ENCODE peak calls at places on chromosome 11, in eight cellular contexts. A is body of pancreas, X is psoas muscle, T is dorsolateral prefrontal cortex, Y is B cell, N is fibroblast of mammary gland, U is osteocyte, L is HFFc6. K is an unnamed sample.
A peak's percentile ranks its signal among the peaks of the same experiment; 100 is the strongest.

GRCh38 chr11:28713850-28714249 is 605.7 kb downstream of the METTL15 start:
- DNase-seq in A (no peak), X (no peak), T (no peak), Y (no peak), N (no peak), U (no peak), L (no peak), K (no peak)

GRCh38 chr11:9905562-9905961 is 241.7 kb downstream of the SWAP70 start:
- DNase-seq in A (no peak), X (no peak), T (no peak), Y (no peak), N (peak; percentile 43), U (no peak), L (peak; percentile 42), K (no peak)

GRCh38 chr11:19970944-19971343 is 189.3 kb downstream of the DBX1 start:
- DNase-seq in A (no peak), X (no peak), T (no peak), Y (no peak), N (no peak), U (no peak), L (no peak), K (no peak)

GRCh38 chr11:122556605-122557004 is 98.9 kb upstream of the UBASH3B start:
- DNase-seq in A (peak; percentile 16), X (peak; percentile 52), T (no peak), Y (no peak), N (no peak), U (no peak), L (no peak), K (no peak)

GRCh38 chr11:86571273-86571948 is 101.0 kb downstream of the ME3 start:
- DNase-seq in A (no peak), X (no peak), T (no peak), Y (no peak), N (no peak), U (no peak), L (no peak), K (no peak)

GRCh38 chr11:64900774-64901173 is 16.2 kb downstream of the ATG2A start:
- DNase-seq in A (no peak), X (no peak), T (no peak), Y (peak; percentile 19), N (no peak), U (no peak), L (no peak), K (no peak)

GRCh38 chr11:74989269-74989655 is 529 bp downstream of the NEU3 start:
- DNase-seq in A (no peak), X (no peak), T (no peak), Y (peak; percentile 28), N (no peak), U (no peak), L (no peak), K (no peak)

GRCh38 chr11:66462010-66462409 is 4.7 kb upstream of the PELI3 start:
- DNase-seq in A (no peak), X (no peak), T (no peak), Y (no peak), N (no peak), U (no peak), L (no peak), K (no peak)

GRCh38 chr11:126282742-126283591 is at the start of gene TIRAP:
- DNase-seq in A (peak; percentile 75), X (peak; percentile 86), T (peak; percentile 32), Y (peak; percentile 80), N (peak; percentile 50), U (peak; percentile 86), L (peak; percentile 39), K (peak; percentile 73)

GRCh38 chr11:96393753-96394348 is 4.0 kb downstream of the JRKL start:
- DNase-seq in A (no peak), X (no peak), T (no peak), Y (peak; percentile 14), N (peak; percentile 66), U (no peak), L (peak; percentile 59), K (peak; percentile 35)

GRCh38 chr11:108551653-108552462 is 41.7 kb downstream of the EXPH5 start:
- DNase-seq in A (no peak), X (no peak), T (no peak), Y (no peak), N (peak; percentile 66), U (peak; percentile 30), L (no peak), K (no peak)

GRCh38 chr11:70230151-70230839 is 27.2 kb downstream of the FADD start:
- DNase-seq in A (no peak), X (no peak), T (no peak), Y (no peak), N (no peak), U (no peak), L (peak; percentile 8), K (no peak)

GRCh38 chr11:133506023-133506422 is 26.3 kb downstream of the OPCML start:
- DNase-seq in A (no peak), X (no peak), T (no peak), Y (no peak), N (no peak), U (no peak), L (no peak), K (peak; percentile 40)

GRCh38 chr11:32847511-32847910 is 17.8 kb downstream of the PRRG4 start:
- DNase-seq in A (no peak), X (no peak), T (no peak), Y (no peak), N (no peak), U (no peak), L (no peak), K (no peak)

GRCh38 chr11:107446822-107447431 is 10.7 kb downstream of the CWF19L2 start:
- DNase-seq in A (no peak), X (no peak), T (no peak), Y (no peak), N (no peak), U (no peak), L (no peak), K (no peak)

GRCh38 chr11:34331329-34331728 is 26.5 kb downstream of the ABTB2 start:
- DNase-seq in A (no peak), X (no peak), T (no peak), Y (no peak), N (peak; percentile 76), U (no peak), L (peak; percentile 82), K (no peak)

GRCh38 chr11:131356201-131356600 is 14.2 kb upstream of the NTM start:
- DNase-seq in A (no peak), X (no peak), T (no peak), Y (no peak), N (peak; percentile 67), U (no peak), L (peak; percentile 18), K (no peak)

GRCh38 chr11:107593941-107594340 is 3.0 kb downstream of the ELMOD1 start:
- DNase-seq in A (no peak), X (no peak), T (no peak), Y (no peak), N (no peak), U (no peak), L (no peak), K (no peak)

GRCh38 chr11:124867700-124868099 is 2.5 kb downstream of the ROBO3 start:
- DNase-seq in A (no peak), X (no peak), T (no peak), Y (peak; percentile 65), N (peak; percentile 33), U (no peak), L (peak; percentile 16), K (peak; percentile 71)

GRCh38 chr11:3723014-3723708 is 52.0 kb upstream of the CHRNA10 start:
- DNase-seq in A (no peak), X (no peak), T (no peak), Y (no peak), N (peak; percentile 99), U (no peak), L (peak; percentile 98), K (no peak)

GRCh38 chr11:17171916-17172315 is 35.9 kb downstream of the PIK3C2A start:
- DNase-seq in A (no peak), X (no peak), T (no peak), Y (no peak), N (peak; percentile 6), U (no peak), L (no peak), K (no peak)

DNA sequence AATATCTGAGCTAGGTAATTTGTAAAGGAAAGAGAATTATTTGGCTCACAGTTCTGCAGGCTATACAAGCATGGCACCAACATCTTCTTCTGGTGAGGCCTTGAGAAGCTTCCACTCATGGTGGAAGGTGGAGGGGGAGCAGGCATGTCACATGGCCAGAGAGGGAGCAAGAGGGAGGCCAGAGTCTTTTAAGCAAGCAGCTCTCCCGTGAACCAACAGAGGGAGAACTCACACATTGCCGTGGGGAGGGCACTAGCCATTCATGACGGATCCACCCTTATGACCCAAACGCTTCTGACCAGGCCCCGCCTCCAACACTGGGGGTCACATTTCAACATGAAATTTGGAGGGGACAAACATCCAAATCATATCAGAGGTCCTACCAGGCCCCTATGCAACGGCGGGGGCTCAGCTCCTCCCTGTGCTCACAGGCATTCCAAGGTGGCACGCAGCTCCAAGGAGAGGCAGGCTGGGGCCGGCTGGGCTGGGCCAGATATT is 4.6 kb downstream of the C11orf96 start:
- DNase-seq in A (no peak), X (no peak), T (no peak), Y (no peak), N (peak; percentile 55), U (no peak), L (peak; percentile 39), K (no peak)
- TF ChIP-seq CTCF in A (no peak), X (peak; percentile 10), T (no peak), Y (no peak), N (peak; percentile 35), U (peak; percentile 31), L (peak; percentile 63), K (no peak)

DNA sequence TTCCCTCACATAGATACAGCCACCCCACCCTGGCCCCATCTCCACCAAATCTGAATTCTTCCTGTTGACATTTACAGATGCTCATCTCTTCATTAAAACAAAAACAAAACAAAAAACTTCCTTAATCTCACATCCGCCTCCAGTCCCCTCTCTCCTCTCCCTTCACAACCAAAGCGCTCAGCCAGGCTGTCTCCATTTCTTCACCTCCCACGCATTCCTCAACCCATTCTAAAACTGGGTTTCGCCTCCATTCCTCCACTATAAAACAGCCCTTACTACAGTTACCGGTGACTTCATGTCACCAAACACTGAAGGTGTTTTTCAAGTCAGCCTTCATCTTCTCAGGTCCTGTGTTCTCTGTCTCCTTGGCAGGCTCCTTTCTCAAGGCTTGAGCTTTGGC is 9.6 kb downstream of the BACE1-AS start:
- DNase-seq in A (no peak), X (no peak), T (no peak), Y (no peak), N (peak; percentile 16), U (no peak), L (no peak), K (no peak)
- TF ChIP-seq CTCF in A (no peak), X (no peak), T (no peak), Y (no peak), N (no peak), U (no peak), L (no peak), K (no peak)

GRCh38 chr11:104343578-104343977 is 179.6 kb upstream of the PDGFD start:
- DNase-seq in A (no peak), X (no peak), T (no peak), Y (no peak), N (peak; percentile 11), U (no peak), L (no peak), K (no peak)
- TF ChIP-seq CTCF in A (no peak), X (no peak), T (peak; percentile 43), Y (peak; percentile 51), N (peak; percentile 39), U (peak; percentile 37), L (peak; percentile 60), K (no peak)

GRCh38 chr11:129308241-129308865 is 67.3 kb upstream of the BARX2 start:
- DNase-seq in A (no peak), X (no peak), T (no peak), Y (no peak), N (no peak), U (no peak), L (no peak), K (no peak)
- TF ChIP-seq CTCF in A (no peak), X (no peak), T (no peak), Y (no peak), N (no peak), U (no peak), L (no peak), K (no peak)

K was measured in GM13976.